ENCODE peak calls at places on chromosomes 16 and 17, in eight cellular contexts. Q is HFFc6, E is heart right ventricle, F is AG09319, J is PC-9, K is GM20000, G is activated B cell treated with CpG ODN at 0.5 μM for 24 hours, T is thyroid gland. V is an unnamed sample.
A peak's percentile ranks its signal among the peaks of the same experiment; 100 is the strongest.

GRCh38 chr17:64718058-64718457 is 56.0 kb upstream of the SMURF2 start:
- DNase-seq in Q (no peak), K (no peak), T (peak; percentile 74), G (no peak), J (peak; percentile 65), F (no peak), E (no peak), V (no peak)

GRCh38 chr17:82013772-82014321 is 8.8 kb downstream of the CENPX start:
- DNase-seq in G (no peak), T (no peak), F (no peak), E (peak; percentile 59), Q (no peak), J (no peak), K (no peak), V (no peak)

GRCh38 chr16:3879887-3880564 is 487 bp downstream of the CREBBP start:
- DNase-seq in G (peak; percentile 71), T (peak; percentile 79), F (no peak), Q (peak; percentile 32), J (no peak), K (peak; percentile 90), E (peak; percentile 75), V (peak; percentile 78)

GRCh38 chr16:66315210-66315825 is 51.2 kb upstream of the CDH5 start:
- DNase-seq in E (peak; percentile 75), J (peak; percentile 61), F (peak; percentile 39), Q (peak; percentile 53), T (peak; percentile 68), G (no peak), K (peak; percentile 81), V (peak; percentile 23)

GRCh38 chr17:2438823-2439222 is 38.0 kb upstream of the MNT start:
- DNase-seq in K (no peak), E (no peak), T (no peak), F (no peak), J (no peak), G (no peak), Q (no peak), V (no peak)

GRCh38 chr17:7854851-7855642 is at the start of gene TMEM88:
- DNase-seq in E (peak; percentile 53), Q (no peak), J (no peak), F (no peak), K (no peak), T (no peak), G (peak; percentile 17), V (peak; percentile 33)

GRCh38 chr17:68291836-68292688 is 767 bp downstream of the ARSG start:
- DNase-seq in T (peak; percentile 77), Q (peak; percentile 57), K (peak; percentile 94), F (no peak), J (peak; percentile 78), E (peak; percentile 75), G (peak; percentile 86), V (peak; percentile 93)

GRCh38 chr17:78416791-78417530 is 38.5 kb downstream of the PGS1 start:
- DNase-seq in E (peak; percentile 68), Q (no peak), K (no peak), F (no peak), G (no peak), J (no peak), T (no peak), V (no peak)

GRCh38 chr17:45389354-45389753 is 43.3 kb downstream of the ARHGAP27 start:
- DNase-seq in J (no peak), F (no peak), E (no peak), G (no peak), K (no peak), T (no peak), Q (no peak), V (no peak)

GRCh38 chr17:61196799-61197198 is 202.8 kb upstream of the TBX2 start:
- DNase-seq in Q (no peak), E (no peak), J (no peak), K (no peak), G (no peak), T (no peak), F (no peak), V (no peak)
- TF ChIP-seq CTCF in Q (no peak), E (no peak), J (no peak), K (no peak), G (no peak), T (no peak), F (no peak), V (no peak)

GRCh38 chr17:80494547-80494946 is 18.1 kb upstream of the NPTX1 start:
- DNase-seq in T (no peak), K (no peak), G (no peak), Q (no peak), E (no peak), J (no peak), F (no peak), V (no peak)

GRCh38 chr17:80491478-80492342 is 15.3 kb upstream of the NPTX1 start:
- DNase-seq in J (no peak), T (no peak), K (no peak), F (no peak), E (no peak), G (no peak), Q (no peak), V (no peak)

GRCh38 chr17:80487511-80487910 is 11.1 kb upstream of the NPTX1 start:
- DNase-seq in Q (no peak), K (no peak), F (no peak), G (no peak), J (peak; percentile 37), E (no peak), T (no peak), V (no peak)

GRCh38 chr17:80497726-80498241 is 21.4 kb upstream of the NPTX1 start:
- DNase-seq in K (no peak), G (no peak), J (no peak), T (no peak), E (no peak), F (no peak), Q (no peak), V (no peak)

DNA sequence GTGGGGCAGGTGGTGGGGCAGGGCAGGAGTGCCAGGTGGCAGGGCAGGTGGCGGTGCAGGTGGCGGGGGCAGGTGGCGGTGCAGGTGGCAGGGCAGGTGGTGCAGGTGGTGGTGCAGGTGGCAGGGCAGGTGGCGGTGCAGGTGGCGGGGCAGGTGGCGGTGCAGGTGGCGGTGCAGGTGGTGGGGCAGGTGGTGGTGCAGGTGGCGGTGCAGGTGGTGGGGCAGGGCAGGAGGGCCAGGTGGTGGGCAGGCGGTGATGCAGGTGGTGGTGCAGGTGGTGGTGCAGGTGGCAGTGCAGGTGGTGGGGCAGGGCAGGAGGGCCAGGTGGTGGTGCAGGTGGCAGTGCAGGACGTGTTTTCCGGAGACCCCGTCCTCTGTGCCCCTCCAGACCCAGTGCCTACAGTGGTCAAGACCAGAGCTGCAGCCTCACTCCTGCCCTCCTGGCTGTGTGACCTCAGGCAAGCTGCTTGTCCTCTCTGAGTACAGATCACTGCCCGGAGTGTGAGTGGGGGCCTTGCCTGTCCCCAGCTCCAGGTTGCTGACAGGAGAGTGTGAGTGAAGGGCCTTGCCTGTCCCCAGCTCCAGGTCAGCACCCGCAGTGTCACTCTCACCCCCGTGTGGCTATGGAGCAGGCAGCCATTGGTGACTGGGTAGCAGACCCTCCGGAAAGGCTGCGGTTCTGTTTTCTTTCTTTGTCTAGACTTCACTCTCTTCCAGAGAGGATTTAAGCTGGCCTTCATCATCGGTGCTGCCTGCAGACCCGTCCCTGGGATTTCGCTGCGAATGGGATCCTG is 16.1 kb upstream of the NPTX1 start:
- DNase-seq in T (no peak), Q (no peak), G (no peak), K (no peak), J (no peak), F (no peak), E (no peak), V (no peak)
- TF ChIP-seq CTCF in T (no peak), Q (no peak), G (no peak), K (no peak), J (no peak), F (no peak), E (no peak), V (no peak)

GRCh38 chr17:77266891-77267341 is 126.1 kb downstream of the SEC14L1 start:
- DNase-seq in F (no peak), E (no peak), T (no peak), K (peak; percentile 56), G (no peak), Q (no peak), J (no peak), V (no peak)
- TF ChIP-seq CTCF in F (peak; percentile 9), E (peak; percentile 25), T (no peak), K (no peak), G (no peak), Q (peak; percentile 48), J (no peak), V (no peak)

GRCh38 chr16:68085259-68086071 is at the start of gene NFATC3:
- DNase-seq in F (peak; percentile 92), E (peak; percentile 99), Q (peak; percentile 96), K (peak; percentile 97), T (peak; percentile 99), J (peak; percentile 89), G (peak; percentile 96), V (peak; percentile 97)
- TF ChIP-seq CTCF in F (no peak), E (no peak), Q (no peak), K (no peak), T (no peak), J (no peak), G (no peak), V (no peak)

DNA sequence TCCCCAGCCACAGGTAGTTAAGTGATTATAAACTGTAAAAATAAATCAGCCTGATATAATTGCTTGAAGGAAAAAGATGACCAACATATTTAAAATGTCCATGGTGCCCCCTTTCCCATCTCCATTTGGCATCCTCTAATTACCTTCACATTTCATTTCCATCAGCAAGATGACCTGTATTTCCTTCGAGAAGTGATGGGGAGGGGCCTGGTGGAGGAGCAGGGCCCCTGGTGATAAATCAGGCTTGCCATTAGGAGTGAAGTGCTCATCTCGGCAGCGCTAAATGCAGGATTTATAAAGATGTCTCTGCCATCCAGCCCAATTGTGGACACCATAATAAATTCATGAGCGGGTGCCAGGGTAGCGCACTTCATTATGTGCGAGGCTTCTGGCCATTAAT is 101.6 kb upstream of the IRX6 start:
- DNase-seq in J (no peak), K (no peak), T (no peak), F (no peak), Q (no peak), E (no peak), G (no peak), V (no peak)
- TF ChIP-seq CTCF in J (no peak), K (no peak), T (no peak), F (no peak), Q (no peak), E (no peak), G (no peak), V (no peak)